ENCODE peak calls at places on chromosomes 2 and 18, in nine cellular contexts. L is CD8-positive, alpha-beta T cell; P is A549; M is endothelial cell of umbilical vein; H is brain microvascular endothelial cell; G is dorsolateral prefrontal cortex; W is spleen; V is sigmoid colon; S is cardiac muscle cell. J is an unnamed sample.

GRCh38 chr2:108189316-108189715 is 50.5 kb upstream of the SULT1C3 start:
- DNase-seq in S (no peak), V (no peak), W (no peak), L (no peak), P (peak; percentile 28), G (no peak), H (peak; percentile 38), M (no peak), J (no peak)

GRCh38 chr18:52340466-52341378 is 725 bp downstream of the DCC start:
- DNase-seq in V (no peak), P (no peak), S (no peak), M (no peak), H (no peak), L (no peak), W (no peak), G (no peak), J (no peak)

GRCh38 chr18:5197032-5197434 is at the start of gene AKAIN1:
- DNase-seq in S (peak; percentile 66), M (peak; percentile 31), W (no peak), P (no peak), G (peak; percentile 72), L (no peak), V (no peak), H (peak; percentile 3), J (peak; percentile 78)

GRCh38 chr2:70930371-70931329 is 5.0 kb upstream of the ATP6V1B1 start:
- DNase-seq in M (no peak), S (no peak), W (no peak), V (no peak), L (no peak), P (no peak), G (no peak), H (no peak), J (peak; percentile 15)

GRCh38 chr2:110768591-110768990 is 36.2 kb downstream of the ACOXL start:
- DNase-seq in H (no peak), S (no peak), W (no peak), L (no peak), P (no peak), V (no peak), G (no peak), M (no peak), J (no peak)

GRCh38 chr2:19868705-19869550 is 32.9 kb downstream of the TTC32 start:
- DNase-seq in L (peak; percentile 71), M (no peak), S (peak; percentile 56), G (no peak), P (no peak), V (peak; percentile 78), H (no peak), W (peak; percentile 93), J (peak; percentile 73)

GRCh38 chr2:110674620-110675555 is 3.0 kb downstream of the BUB1 start:
- DNase-seq in S (peak; percentile 77), W (peak; percentile 87), L (peak; percentile 55), G (no peak), H (peak; percentile 42), P (peak; percentile 42), M (peak; percentile 62), V (no peak), J (no peak)

GRCh38 chr2:185291035-185291647 is 447.5 kb upstream of the FSIP2 start:
- DNase-seq in G (no peak), H (peak; percentile 51), M (peak; percentile 47), V (peak; percentile 62), P (peak; percentile 41), S (peak; percentile 54), W (no peak), L (no peak), J (peak; percentile 85)

GRCh38 chr18:28718696-28719095 is 541.8 kb upstream of the CDH2 start:
- DNase-seq in P (no peak), H (no peak), L (no peak), G (no peak), V (no peak), M (no peak), W (no peak), S (no peak), J (no peak)

GRCh38 chr2:95329401-95329800 is 32.3 kb downstream of the KCNIP3 start:
- DNase-seq in W (no peak), V (no peak), H (no peak), S (no peak), G (no peak), P (no peak), M (no peak), L (no peak), J (no peak)

GRCh38 chr2:235740821-235741220 is 247.0 kb downstream of the AGAP1 start:
- DNase-seq in L (no peak), G (no peak), W (no peak), H (no peak), V (no peak), S (no peak), M (no peak), P (peak; percentile 22), J (peak; percentile 70)

GRCh38 chr2:132477436-132477835 is 60.8 kb downstream of the GPR39 start:
- DNase-seq in L (no peak), P (no peak), V (no peak), W (no peak), G (no peak), S (no peak), H (no peak), M (no peak), J (no peak)

GRCh38 chr2:20212871-20213503 is 11.9 kb downstream of the SDC1 start:
- DNase-seq in V (no peak), H (no peak), W (no peak), P (no peak), S (no peak), G (no peak), L (no peak), M (peak; percentile 9), J (no peak)

GRCh38 chr2:217177687-217178086 is 317.8 kb upstream of the TNP1 start:
- DNase-seq in V (no peak), P (no peak), W (no peak), M (no peak), L (no peak), S (no peak), H (no peak), G (no peak), J (no peak)

GRCh38 chr2:85753525-85754312 is at the start of gene ATOH8:
- DNase-seq in V (peak; percentile 88), S (peak; percentile 76), M (peak; percentile 61), P (peak; percentile 77), H (peak; percentile 32), W (peak; percentile 91), G (peak; percentile 72), L (no peak), J (peak; percentile 68)

GRCh38 chr2:48873676-48874075 is 118.2 kb upstream of the LHCGR start:
- DNase-seq in M (no peak), L (no peak), W (no peak), S (no peak), H (no peak), V (no peak), P (no peak), G (no peak), J (no peak)

GRCh38 chr2:67625671-67626070 is 228.5 kb downstream of the ETAA1 start:
- DNase-seq in H (peak; percentile 10), G (no peak), V (no peak), L (no peak), S (peak; percentile 79), M (no peak), P (no peak), W (no peak), J (no peak)

GRCh38 chr2:224161712-224162111 is 122.6 kb upstream of the SERPINE2 start:
- DNase-seq in V (no peak), L (no peak), P (no peak), M (no peak), G (no peak), W (no peak), H (no peak), S (no peak), J (no peak)

GRCh38 chr2:227000123-227000522 is 163.9 kb downstream of the COL4A4 start:
- DNase-seq in G (no peak), V (no peak), P (no peak), M (no peak), L (no peak), H (no peak), W (no peak), S (no peak), J (no peak)
- H3K27ac ChIP-seq in G (no peak overlapping the region), V (no peak overlapping the region), P (no peak overlapping the region), M (no peak overlapping the region), L (no peak overlapping the region), H (no peak overlapping the region), W (no peak overlapping the region), S (no peak overlapping the region), J (no peak overlapping the region)

GRCh38 chr2:6872412-6872811 is 5.2 kb upstream of the RSAD2 start:
- DNase-seq in M (no peak), W (no peak), V (no peak), S (no peak), H (no peak), P (no peak), L (no peak), G (no peak), J (no peak)
- TF ChIP-seq CTCF in M (no peak), W (no peak), V (no peak), S (no peak), H (no peak), P (no peak), L (no peak), G (no peak), J (no peak)

GRCh38 chr2:231666171-231667095 is 41.9 kb upstream of the PTMA start:
- DNase-seq in L (no peak), P (peak; percentile 97), M (peak; percentile 63), W (peak; percentile 95), S (peak; percentile 95), H (peak; percentile 78), G (peak; percentile 52), V (peak; percentile 99), J (peak; percentile 97)
- H3K27ac ChIP-seq in L (no peak overlapping the region), P (peak overlapping the region; percentile 97), M (peak overlapping the region; percentile 79), W (peak overlapping the region; percentile 93), S (peak overlapping the region; percentile 99), H (peak overlapping the region; percentile 92), G (peak overlapping the region; percentile 94), V (peak overlapping the region; percentile 95), J (peak overlapping the region; percentile 85)

GRCh38 chr2:204026294-204026693 is 89.7 kb downstream of the ICOS start:
- DNase-seq in W (no peak), L (no peak), G (no peak), H (no peak), S (no peak), V (no peak), P (no peak), M (no peak), J (peak; percentile 29)
- TF ChIP-seq CTCF in W (no peak), L (no peak), G (no peak), H (peak; percentile 54), S (peak; percentile 6), V (no peak), P (no peak), M (peak; percentile 4), J (peak; percentile 68)

GRCh38 chr2:178480227-178481181 is at the start of gene PLEKHA3:
- DNase-seq in L (peak; percentile 58), H (peak; percentile 87), W (peak; percentile 98), V (peak; percentile 99), G (peak; percentile 93), M (peak; percentile 97), S (peak; percentile 99), P (peak; percentile 96), J (peak; percentile 91)
- H3K27ac ChIP-seq in L (peak within 1 kb of the TSS; percentile 93), H (peak within 1 kb of the TSS; percentile 88), W (peak within 1 kb of the TSS; percentile 98), V (peak within 1 kb of the TSS; percentile 95), G (peak within 1 kb of the TSS; percentile 83), M (peak within 1 kb of the TSS; percentile 42), S (peak within 1 kb of the TSS; percentile 81), P (peak within 1 kb of the TSS; percentile 80), J (no peak within 1 kb of the TSS)

J was measured in H9.